ENCODE peak calls at places on chromosomes 2 and 18, in eight cellular contexts. D is RCC 7860, J is adrenal gland, R is GM10248, N is HepG2, Q is left cardiac atrium, W is GM03348, I is posterior cingulate gyrus. A is an unnamed sample.

GRCh38 chr2:2731101-2731850 is 400.2 kb upstream of the MYT1L start:
- DNase-seq in D (no peak), J (no peak), R (no peak), N (no peak), Q (no peak), W (no peak), I (no peak), A (no peak)

GRCh38 chr18:63316612-63317555 is 2.7 kb downstream of the BCL2 start:
- DNase-seq in D (no peak), J (no peak), R (no peak), N (no peak), Q (no peak), W (no peak), I (no peak), A (no peak)

GRCh38 chr2:9258501-9258900 is 51.9 kb downstream of the ASAP2 start:
- DNase-seq in D (no peak), J (no peak), R (no peak), N (no peak), Q (no peak), W (no peak), I (no peak), A (no peak)

GRCh38 chr2:26562811-26563645 is 78.1 kb downstream of the CIB4 start:
- DNase-seq in D (peak; percentile 47), J (no peak), R (no peak), N (no peak), Q (peak; percentile 58), W (no peak), I (no peak), A (no peak)

GRCh38 chr2:41709702-41710599 is 337.9 kb upstream of the PKDCC start:
- DNase-seq in D (peak; percentile 26), J (no peak), R (no peak), N (no peak), Q (no peak), W (no peak), I (no peak), A (no peak)

GRCh38 chr2:239269173-239269865 is 131.5 kb downstream of the HDAC4 start:
- DNase-seq in D (no peak), J (no peak), R (no peak), N (no peak), Q (no peak), W (no peak), I (no peak), A (no peak)

GRCh38 chr2:161217597-161218185 is 57.5 kb downstream of the TANK start:
- DNase-seq in D (no peak), J (no peak), R (no peak), N (no peak), Q (no peak), W (no peak), I (no peak), A (no peak)

GRCh38 chr2:27370816-27371620 is 602 bp downstream of the SNX17 start:
- DNase-seq in D (peak; percentile 31), J (peak; percentile 49), R (peak; percentile 42), N (no peak), Q (peak; percentile 55), W (peak; percentile 41), I (no peak), A (peak; percentile 51)

GRCh38 chr2:237149425-237149824 is 63.7 kb downstream of the COPS8 start:
- DNase-seq in D (no peak), J (no peak), R (no peak), N (no peak), Q (no peak), W (peak; percentile 64), I (no peak), A (no peak)

GRCh38 chr2:217939629-217940245 is 63.1 kb downstream of the TNS1 start:
- DNase-seq in D (no peak), J (peak; percentile 44), R (no peak), N (no peak), Q (no peak), W (no peak), I (no peak), A (no peak)

GRCh38 chr2:241925821-241926441 is 56.4 kb downstream of the RTP5 start:
- DNase-seq in D (no peak), J (no peak), R (no peak), N (no peak), Q (no peak), W (no peak), I (peak; percentile 45), A (no peak)